ENCODE peak calls at places on chromosomes 5 and 9, in nine cellular contexts. G, V, E, Q, Z, U, P, W and X are unnamed samples.

GRCh38 chr5:180156141-180156540 is 52.9 kb downstream of the RASGEF1C start:
- DNase-seq in G (no peak), V (peak; percentile 5), E (no peak), Q (no peak), Z (no peak), U (peak; percentile 4), P (no peak), W (no peak), X (no peak)

GRCh38 chr5:38240212-38240611 is 18.1 kb upstream of the EGFLAM start:
- DNase-seq in G (no peak), V (no peak), E (no peak), Q (no peak), Z (no peak), U (no peak), P (no peak), W (no peak), X (no peak)

GRCh38 chr5:11239261-11239660 is 478.2 kb upstream of the DAP start:
- DNase-seq in G (no peak), V (no peak), E (no peak), Q (no peak), Z (no peak), U (no peak), P (no peak), W (no peak), X (no peak)

GRCh38 chr9:129887210-129888084 is 52.2 kb downstream of the USP20 start:
- DNase-seq in G (peak; percentile 63), V (no peak), E (no peak), Q (peak; percentile 87), Z (no peak), U (peak; percentile 45), P (no peak), W (no peak), X (peak; percentile 42)

GRCh38 chr9:97372580-97372979 is 39.3 kb upstream of the TDRD7 start:
- DNase-seq in G (no peak), V (no peak), E (no peak), Q (no peak), Z (no peak), U (no peak), P (no peak), W (no peak), X (peak; percentile 44)

GRCh38 chr5:174626521-174626920 is 97.9 kb upstream of the MSX2 start:
- DNase-seq in G (no peak), V (no peak), E (no peak), Q (no peak), Z (no peak), U (no peak), P (no peak), W (no peak), X (no peak)

GRCh38 chr9:107386396-107386795 is 103.2 kb downstream of the KLF4 start:
- DNase-seq in G (no peak), V (no peak), E (peak; percentile 40), Q (no peak), Z (no peak), U (no peak), P (no peak), W (peak; percentile 66), X (peak; percentile 48)

GRCh38 chr5:40960027-40960426 is 50.7 kb downstream of the C7 start:
- DNase-seq in G (no peak), V (no peak), E (no peak), Q (no peak), Z (no peak), U (no peak), P (no peak), W (no peak), X (no peak)

GRCh38 chr9:88892729-88893128 is 98.5 kb upstream of the S1PR3 start:
- DNase-seq in G (no peak), V (no peak), E (no peak), Q (no peak), Z (no peak), U (no peak), P (no peak), W (no peak), X (no peak)

GRCh38 chr9:131220485-131220884 is 55.8 kb downstream of the FAM78A start:
- DNase-seq in G (no peak), V (no peak), E (no peak), Q (no peak), Z (no peak), U (no peak), P (no peak), W (no peak), X (no peak)

GRCh38 chr5:95646569-95647330 is at the start of gene RFESD:
- DNase-seq in G (peak; percentile 100), V (peak; percentile 99), E (peak; percentile 99), Q (peak; percentile 93), Z (peak; percentile 83), U (peak; percentile 100), P (peak; percentile 91), W (peak; percentile 100), X (peak; percentile 98)

GRCh38 chr5:117719413-117719812 is 1144.8 kb upstream of the SEMA6A start:
- DNase-seq in G (no peak), V (no peak), E (no peak), Q (no peak), Z (no peak), U (no peak), P (no peak), W (no peak), X (no peak)

GRCh38 chr9:10026585-10026984 is 586.2 kb downstream of the PTPRD start:
- DNase-seq in G (no peak), V (no peak), E (no peak), Q (no peak), Z (no peak), U (no peak), P (no peak), W (no peak), X (no peak)

GRCh38 chr9:121563425-121563824 is 63.8 kb upstream of the GGTA1 start:
- DNase-seq in G (no peak), V (no peak), E (no peak), Q (no peak), Z (no peak), U (no peak), P (no peak), W (no peak), X (no peak)

GRCh38 chr5:78716221-78716620 is 67.6 kb upstream of the LHFPL2 start:
- DNase-seq in G (no peak), V (no peak), E (no peak), Q (no peak), Z (no peak), U (no peak), P (no peak), W (no peak), X (no peak)

GRCh38 chr9:106104887-106105286 is 410.5 kb downstream of the TMEM38B start:
- DNase-seq in G (no peak), V (no peak), E (no peak), Q (no peak), Z (no peak), U (no peak), P (no peak), W (no peak), X (no peak)

GRCh38 chr9:87278971-87279731 is 218.5 kb upstream of the DAPK1 start:
- DNase-seq in G (no peak), V (no peak), E (no peak), Q (no peak), Z (no peak), U (no peak), P (no peak), W (no peak), X (no peak)

GRCh38 chr9:137478613-137479314 is 19.6 kb upstream of the NSMF start:
- DNase-seq in G (peak; percentile 38), V (no peak), E (no peak), Q (no peak), Z (no peak), U (no peak), P (no peak), W (peak; percentile 46), X (no peak)

GRCh38 chr5:63127054-63127453 is 548.4 kb downstream of the LRRC70 start:
- DNase-seq in G (no peak), V (no peak), E (no peak), Q (no peak), Z (no peak), U (no peak), P (no peak), W (no peak), X (no peak)

GRCh38 chr5:67400752-67401151 is 204.2 kb upstream of the CD180 start:
- DNase-seq in G (no peak), V (no peak), E (no peak), Q (no peak), Z (no peak), U (no peak), P (no peak), W (no peak), X (no peak)

GRCh38 chr9:95887926-95888497 is 12.5 kb downstream of the ERCC6L2 start:
- DNase-seq in G (no peak), V (no peak), E (no peak), Q (peak; percentile 20), Z (no peak), U (no peak), P (no peak), W (no peak), X (peak; percentile 27)
- H3K4me3 ChIP-seq in G (no peak overlapping the region), V (no peak overlapping the region), E (no peak overlapping the region), Q (peak overlapping the region; percentile 24), Z (no peak overlapping the region), U (no peak overlapping the region), P (no peak overlapping the region), W (no peak overlapping the region), X (no peak overlapping the region)

DNA sequence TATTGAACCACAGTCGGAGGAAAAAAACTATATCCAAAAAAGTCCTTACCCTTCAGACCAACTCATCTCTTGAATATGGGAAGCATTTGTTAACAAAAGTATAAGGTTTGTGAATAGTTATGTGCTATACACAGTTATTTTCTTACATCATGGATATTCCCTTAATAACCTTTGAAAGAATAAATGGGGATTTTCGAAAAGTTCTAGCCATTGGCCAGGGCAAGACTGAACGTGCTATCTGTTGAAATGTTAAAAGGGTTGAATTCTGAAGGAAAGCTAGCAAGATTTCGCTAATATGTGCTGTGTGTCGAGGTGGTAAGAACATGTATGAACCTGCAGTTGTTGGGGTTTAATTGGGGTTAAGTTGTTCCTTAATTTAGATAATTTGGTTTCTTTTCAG is 140.8 kb downstream of the SMARCA2 start:
- DNase-seq in G (no peak), V (no peak), E (no peak), Q (no peak), Z (no peak), U (no peak), P (no peak), W (no peak), X (no peak)
- H3K4me1 ChIP-seq in G (peaks cover 16% of the 10 kb centered on the region), V (peaks cover 3% of the 10 kb centered on the region), E (peaks cover 53% of the 10 kb centered on the region), Q (peaks cover 27% of the 10 kb centered on the region), Z (peaks cover 19% of the 10 kb centered on the region), U (peaks cover 14% of the 10 kb centered on the region), P (no peaks in the 10 kb centered on the region), W (peaks cover 23% of the 10 kb centered on the region), X (peaks cover 4% of the 10 kb centered on the region)

GRCh38 chr5:127849891-127850290 is 146.7 kb downstream of the CCDC192 start:
- DNase-seq in G (no peak), V (peak; percentile 45), E (no peak), Q (no peak), Z (no peak), U (peak; percentile 61), P (no peak), W (no peak), X (peak; percentile 80)
- H3K4me3 ChIP-seq in G (no peak overlapping the region), V (no peak overlapping the region), E (no peak overlapping the region), Q (no peak overlapping the region), Z (no peak overlapping the region), U (no peak overlapping the region), P (no peak overlapping the region), W (no peak overlapping the region), X (no peak overlapping the region)

DNA sequence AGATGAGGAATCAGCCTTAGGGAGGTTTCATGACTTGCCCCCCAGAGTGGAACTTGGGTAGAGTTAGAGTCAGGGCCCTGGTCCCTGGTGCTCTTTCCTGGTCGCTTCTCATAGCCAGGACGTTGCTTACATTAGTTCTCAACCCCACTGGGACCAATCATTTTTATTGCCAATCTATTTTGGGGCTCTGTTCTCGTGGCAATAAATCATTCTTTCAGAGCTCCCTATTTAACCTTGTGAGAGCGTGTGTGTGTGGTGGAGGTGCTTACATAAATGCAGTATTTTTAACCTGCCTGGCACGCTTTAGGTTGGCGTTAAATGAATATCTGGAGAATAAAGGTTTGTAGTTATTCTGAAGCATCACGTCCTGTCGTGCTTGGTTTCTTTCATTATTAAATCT is 4.1 kb downstream of the TRIO start:
- DNase-seq in G (no peak), V (no peak), E (no peak), Q (no peak), Z (no peak), U (no peak), P (no peak), W (no peak), X (no peak)
- H3K4me1 ChIP-seq in G (peaks cover 47% of the 10 kb centered on the region), V (peaks cover 24% of the 10 kb centered on the region), E (peaks cover 79% of the 10 kb centered on the region), Q (peaks cover 6% of the 10 kb centered on the region), Z (peaks cover 61% of the 10 kb centered on the region), U (peaks cover 48% of the 10 kb centered on the region), P (peaks cover 31% of the 10 kb centered on the region), W (peaks cover 51% of the 10 kb centered on the region), X (peaks cover 11% of the 10 kb centered on the region)